ENCODE peak calls at places on chromosomes 11 and 22, in four cellular contexts. One of them, this sample, is unnamed.

GRCh38 chr22:47367993-47368945 is 605.8 kb downstream of the TBC1D22A start:
- DNase-seq in epithelial cell of prostate: no peak
- DNase-seq in thoracic aorta: no peak
- DNase-seq in RWPE1: no peak
- DNase-seq in this sample: no peak

GRCh38 chr11:88175707-88176066 is 444 bp upstream of the RAB38 start:
- DNase-seq in epithelial cell of prostate: no peak
- DNase-seq in thoracic aorta: no peak
- DNase-seq in RWPE1: no peak
- DNase-seq in this sample: no peak

GRCh38 chr11:133064152-133064877 is 468.0 kb downstream of the OPCML start:
- DNase-seq in RWPE1: no peak
- DNase-seq in epithelial cell of prostate: no peak
- DNase-seq in thoracic aorta: no peak
- DNase-seq in this sample: peak

GRCh38 chr11:105986554-105986953 is 35.5 kb downstream of the MSANTD4 start:
- DNase-seq in thoracic aorta: no peak
- DNase-seq in RWPE1: no peak
- DNase-seq in epithelial cell of prostate: no peak
- DNase-seq in this sample: no peak

GRCh38 chr11:70611890-70612289 is 213.6 kb downstream of the CTTN start:
- DNase-seq in thoracic aorta: no peak
- DNase-seq in epithelial cell of prostate: no peak
- DNase-seq in RWPE1: no peak
- DNase-seq in this sample: no peak

GRCh38 chr11:82750643-82751139 is 17.0 kb upstream of the FAM181B start:
- DNase-seq in epithelial cell of prostate: no peak
- DNase-seq in RWPE1: no peak
- DNase-seq in thoracic aorta: no peak
- DNase-seq in this sample: no peak

GRCh38 chr22:45218974-45219373 is 21.7 kb downstream of the KIAA0930 start:
- DNase-seq in thoracic aorta: no peak
- DNase-seq in RWPE1: no peak
- DNase-seq in epithelial cell of prostate: no peak
- DNase-seq in this sample: no peak

GRCh38 chr22:49334589-49334873 is 493.1 kb downstream of the BRD1 start:
- DNase-seq in thoracic aorta: no peak
- DNase-seq in RWPE1: no peak
- DNase-seq in epithelial cell of prostate: no peak
- DNase-seq in this sample: peak

GRCh38 chr11:128359515-128359914 is 227.8 kb downstream of the ETS1 start:
- DNase-seq in thoracic aorta: no peak
- DNase-seq in epithelial cell of prostate: no peak
- DNase-seq in RWPE1: no peak
- DNase-seq in this sample: no peak

GRCh38 chr11:122159173-122159701 is 43.2 kb upstream of the BLID start:
- DNase-seq in RWPE1: no peak
- DNase-seq in epithelial cell of prostate: no peak
- DNase-seq in thoracic aorta: no peak
- DNase-seq in this sample: no peak

GRCh38 chr22:38398609-38399401 is 56.2 kb downstream of the KCNJ4 start:
- DNase-seq in thoracic aorta: peak
- DNase-seq in epithelial cell of prostate: no peak
- DNase-seq in RWPE1: peak
- DNase-seq in this sample: peak

GRCh38 chr11:68783216-68783821 is 32.0 kb upstream of the TESMIN start:
- DNase-seq in thoracic aorta: no peak
- DNase-seq in epithelial cell of prostate: no peak
- DNase-seq in RWPE1: no peak
- DNase-seq in this sample: no peak

GRCh38 chr11:86427441-86427840 is 52.8 kb downstream of the CCDC81 start:
- DNase-seq in thoracic aorta: no peak
- DNase-seq in epithelial cell of prostate: no peak
- DNase-seq in RWPE1: no peak
- DNase-seq in this sample: no peak

GRCh38 chr22:29078869-29079207 is 6.0 kb downstream of the KREMEN1 start:
- DNase-seq in thoracic aorta: no peak
- DNase-seq in RWPE1: no peak
- DNase-seq in epithelial cell of prostate: no peak
- DNase-seq in this sample: no peak

GRCh38 chr22:46881373-46882118 is 119.1 kb downstream of the TBC1D22A start:
- DNase-seq in RWPE1: peak
- DNase-seq in epithelial cell of prostate: peak
- DNase-seq in thoracic aorta: no peak
- DNase-seq in this sample: no peak

GRCh38 chr11:113546757-113547507 is 71.7 kb upstream of the DRD2 start:
- DNase-seq in epithelial cell of prostate: no peak
- DNase-seq in RWPE1: peak
- DNase-seq in thoracic aorta: no peak
- DNase-seq in this sample: no peak

GRCh38 chr22:29584975-29585374 is 4.1 kb upstream of the NIPSNAP1 start:
- DNase-seq in RWPE1: no peak
- DNase-seq in thoracic aorta: no peak
- DNase-seq in epithelial cell of prostate: no peak
- DNase-seq in this sample: no peak

GRCh38 chr11:69162505-69162904 is 6.8 kb downstream of the SMIM38 start:
- DNase-seq in epithelial cell of prostate: no peak
- DNase-seq in RWPE1: no peak
- DNase-seq in thoracic aorta: no peak
- DNase-seq in this sample: no peak

GRCh38 chr11:70122490-70123198 is 44.5 kb downstream of the ANO1 start:
- DNase-seq in epithelial cell of prostate: no peak
- DNase-seq in RWPE1: no peak
- DNase-seq in thoracic aorta: no peak
- DNase-seq in this sample: no peak

GRCh38 chr11:29125621-29126020 is 891.2 kb downstream of the KCNA4 start:
- DNase-seq in RWPE1: no peak
- DNase-seq in thoracic aorta: no peak
- DNase-seq in epithelial cell of prostate: no peak
- DNase-seq in this sample: no peak

GRCh38 chr22:37077802-37078448 is 26.4 kb downstream of the KCTD17 start:
- DNase-seq in epithelial cell of prostate: no peak
- DNase-seq in RWPE1: peak
- DNase-seq in thoracic aorta: no peak
- DNase-seq in this sample: no peak

GRCh38 chr11:56331861-56332491 is 13.9 kb upstream of the OR8K1 start:
- DNase-seq in epithelial cell of prostate: no peak
- DNase-seq in RWPE1: no peak
- DNase-seq in thoracic aorta: no peak
- DNase-seq in this sample: no peak

GRCh38 chr11:109096266-109096665 is 325.7 kb upstream of the C11orf87 start:
- DNase-seq in RWPE1: no peak
- DNase-seq in thoracic aorta: no peak
- DNase-seq in epithelial cell of prostate: no peak
- DNase-seq in this sample: no peak

GRCh38 chr11:3056296-3057068 is 741 bp downstream of the CARS1 start:
- DNase-seq in epithelial cell of prostate: no peak
- DNase-seq in RWPE1: no peak
- DNase-seq in thoracic aorta: no peak
- DNase-seq in this sample: no peak

GRCh38 chr22:37749831-37750595 is 53.2 kb downstream of the TRIOBP start:
- DNase-seq in thoracic aorta: no peak
- DNase-seq in epithelial cell of prostate: peak
- DNase-seq in RWPE1: peak
- DNase-seq in this sample: no peak

GRCh38 chr22:44172370-44173108 is 8.2 kb upstream of the PARVG start:
- DNase-seq in thoracic aorta: no peak
- DNase-seq in epithelial cell of prostate: no peak
- DNase-seq in RWPE1: no peak
- DNase-seq in this sample: peak

GRCh38 chr11:110069158-110069737 is 23.9 kb upstream of the ZC3H12C start:
- DNase-seq in thoracic aorta: no peak
- DNase-seq in RWPE1: peak
- DNase-seq in epithelial cell of prostate: peak
- DNase-seq in this sample: no peak

GRCh38 chr11:35626511-35626910 is 8.3 kb downstream of the FJX1 start:
- DNase-seq in thoracic aorta: no peak
- DNase-seq in epithelial cell of prostate: no peak
- DNase-seq in RWPE1: no peak
- DNase-seq in this sample: no peak

GRCh38 chr22:19497245-19497644 is 17.5 kb downstream of the CDC45 start:
- DNase-seq in thoracic aorta: no peak
- DNase-seq in RWPE1: no peak
- DNase-seq in epithelial cell of prostate: peak
- DNase-seq in this sample: no peak
- H3K27ac ChIP-seq in thoracic aorta: no peak
- H3K27ac ChIP-seq in RWPE1: no peak
- H3K27ac ChIP-seq in epithelial cell of prostate: no peak
- H3K27ac ChIP-seq in this sample: no peak

DNA sequence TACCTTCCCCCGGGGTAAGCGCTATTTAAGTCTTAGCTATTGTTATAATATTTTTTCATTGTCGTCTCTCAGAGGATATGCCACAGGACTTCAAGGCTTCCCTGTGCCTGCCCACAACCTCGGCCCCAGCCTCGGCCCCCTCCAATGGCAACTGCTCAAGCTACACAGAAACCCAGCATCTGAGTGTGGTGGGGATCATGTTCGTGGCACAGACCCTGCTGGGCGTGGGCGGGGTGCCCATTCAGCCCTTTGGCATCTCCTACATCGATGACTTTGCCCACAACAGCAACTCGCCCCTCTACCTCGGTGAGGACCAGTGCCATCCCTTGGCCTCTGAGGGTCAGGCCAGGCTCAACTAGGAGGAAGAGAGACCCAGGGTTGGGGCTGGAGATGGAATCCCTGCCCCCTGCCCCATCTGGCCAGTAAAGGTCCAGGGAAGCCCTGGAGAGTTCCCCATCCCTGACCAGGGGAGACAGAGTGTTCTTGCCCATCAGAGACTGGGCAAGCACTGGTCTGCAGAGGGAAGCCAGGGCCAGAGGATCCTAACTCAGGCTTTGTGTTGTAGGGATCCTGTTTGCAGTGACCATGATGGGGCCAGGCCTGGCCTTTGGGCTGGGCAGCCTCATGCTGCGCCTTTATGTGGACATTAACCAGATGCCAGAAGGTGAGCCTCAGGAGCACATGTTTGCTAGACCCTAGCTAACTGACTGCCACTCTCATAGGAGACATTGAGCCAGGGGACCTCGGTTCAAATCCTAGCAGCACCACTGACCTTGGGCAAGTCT is 18.4 kb downstream of the SLCO2B1 start:
- DNase-seq in epithelial cell of prostate: no peak
- DNase-seq in thoracic aorta: no peak
- DNase-seq in RWPE1: no peak
- DNase-seq in this sample: no peak
- H3K27ac ChIP-seq in epithelial cell of prostate: no peak
- H3K27ac ChIP-seq in thoracic aorta: no peak
- H3K27ac ChIP-seq in RWPE1: no peak
- H3K27ac ChIP-seq in this sample: no peak

DNA sequence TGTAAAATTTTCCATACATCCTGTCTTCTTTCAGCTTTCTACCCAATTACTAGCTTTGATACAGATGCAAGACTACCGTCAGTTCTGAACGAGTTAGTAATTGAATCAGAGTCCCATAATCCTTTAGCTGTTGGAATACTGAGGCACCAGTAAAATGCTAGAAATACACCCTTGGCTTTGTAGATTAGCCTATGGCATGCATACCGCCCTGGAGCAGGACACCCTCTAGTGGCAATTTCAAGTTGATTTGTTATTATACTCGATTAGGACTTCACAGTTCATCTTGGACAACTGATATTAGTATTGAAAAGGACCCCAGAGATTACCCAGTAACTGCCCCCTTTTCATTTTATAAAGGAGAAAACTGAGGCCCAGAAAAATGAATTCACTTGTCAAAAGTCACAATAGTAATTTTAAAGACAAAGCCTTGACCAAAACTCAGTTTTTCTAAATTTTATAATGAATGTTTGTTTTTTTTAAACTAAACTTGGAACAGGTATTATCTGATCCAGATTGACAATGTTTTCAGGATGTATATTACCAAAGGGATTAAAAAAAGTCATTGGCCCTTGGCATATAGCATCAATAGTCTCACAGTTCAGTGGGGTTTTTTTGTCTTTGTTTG is 72.6 kb downstream of the HIPK3 start:
- DNase-seq in epithelial cell of prostate: peak
- DNase-seq in thoracic aorta: no peak
- DNase-seq in RWPE1: peak
- DNase-seq in this sample: no peak
- H3K27ac ChIP-seq in epithelial cell of prostate: no peak
- H3K27ac ChIP-seq in thoracic aorta: no peak
- H3K27ac ChIP-seq in RWPE1: no peak
- H3K27ac ChIP-seq in this sample: no peak

DNA sequence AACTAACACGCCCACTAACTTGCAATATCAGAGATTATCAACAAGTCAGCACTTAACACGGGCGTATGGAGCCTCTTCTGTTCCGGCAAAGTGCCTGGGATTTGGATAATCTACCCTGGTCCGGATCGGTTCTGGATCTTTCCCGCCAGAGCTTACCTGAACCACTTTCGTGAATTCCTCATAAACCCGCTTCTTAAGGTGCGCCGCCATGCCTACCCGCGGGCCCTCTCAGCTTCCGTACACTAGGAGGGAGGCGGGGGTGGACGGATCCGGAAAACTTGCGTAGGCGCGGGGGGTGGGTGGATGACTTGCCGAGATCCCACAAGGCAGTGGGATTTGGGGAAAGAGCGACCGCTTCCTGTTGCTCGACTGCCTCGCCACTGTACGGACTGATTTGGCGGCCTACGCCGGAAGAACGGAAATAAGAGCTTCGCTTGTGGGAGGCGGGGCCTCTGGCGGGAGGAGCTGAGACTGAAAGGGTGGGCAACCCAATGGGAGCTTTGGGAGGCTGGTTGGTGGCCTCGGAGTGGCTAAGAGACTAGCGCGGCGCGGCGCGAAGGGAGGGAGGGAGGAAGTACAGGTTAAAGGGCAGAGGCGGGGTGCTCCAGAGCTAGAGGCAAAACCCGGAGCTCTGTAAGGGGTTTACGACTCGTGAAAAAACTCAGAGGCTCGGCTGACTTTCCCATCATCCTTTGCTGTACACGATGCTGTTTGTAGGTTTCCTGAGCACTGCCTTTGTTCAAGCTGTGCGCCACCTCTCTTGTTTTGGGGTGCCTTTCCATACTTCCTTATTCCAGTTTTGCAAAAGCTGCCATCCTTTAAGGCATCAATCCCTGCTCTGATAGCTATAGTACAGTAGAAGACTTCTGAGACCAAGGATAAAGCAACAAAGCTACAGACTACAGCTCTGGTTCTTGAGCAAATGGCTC is at the start of gene INTS4:
- DNase-seq in thoracic aorta: peak
- DNase-seq in RWPE1: peak
- DNase-seq in epithelial cell of prostate: peak
- DNase-seq in this sample: peak
- H3K27ac ChIP-seq in thoracic aorta: peak
- H3K27ac ChIP-seq in RWPE1: peak
- H3K27ac ChIP-seq in epithelial cell of prostate: peak
- H3K27ac ChIP-seq in this sample: peak

GRCh38 chr11:125496465-125496817 is 376 bp upstream of the FEZ1 start:
- DNase-seq in RWPE1: no peak
- DNase-seq in thoracic aorta: no peak
- DNase-seq in epithelial cell of prostate: no peak
- DNase-seq in this sample: no peak
- H3K27ac ChIP-seq in RWPE1: peak
- H3K27ac ChIP-seq in thoracic aorta: peak
- H3K27ac ChIP-seq in epithelial cell of prostate: peak
- H3K27ac ChIP-seq in this sample: peak

GRCh38 chr11:65968600-65969482 is 7.3 kb downstream of the SART1 start:
- DNase-seq in thoracic aorta: no peak
- DNase-seq in RWPE1: no peak
- DNase-seq in epithelial cell of prostate: no peak
- DNase-seq in this sample: no peak
- H3K27ac ChIP-seq in thoracic aorta: no peak
- H3K27ac ChIP-seq in RWPE1: peak
- H3K27ac ChIP-seq in epithelial cell of prostate: no peak
- H3K27ac ChIP-seq in this sample: no peak

GRCh38 chr11:46246514-46246913 is 30.9 kb upstream of the CREB3L1 start:
- DNase-seq in RWPE1: no peak
- DNase-seq in thoracic aorta: no peak
- DNase-seq in epithelial cell of prostate: no peak
- DNase-seq in this sample: no peak
- H3K27ac ChIP-seq in RWPE1: no peak
- H3K27ac ChIP-seq in thoracic aorta: no peak
- H3K27ac ChIP-seq in epithelial cell of prostate: no peak
- H3K27ac ChIP-seq in this sample: no peak